ENCODE peak calls at places on chromosome X, in nine cellular contexts. C is adipocyte; L is frontal cortex; X is KBM-7; U is activated CD4-positive, CD25-positive, alpha-beta regulatory T cell treated with anti-CD3 and anti-CD28 coated beads, Interleukin-2, amount 50 U/mL, for 72 hours; J is body of pancreas; N is activated CD4-positive, alpha-beta T cell treated with anti-CD3 and anti-CD28 coated beads, Interleukin-2, amount 10 ng/mL, durations not matched to agents 7 days and 5 days; A is iris pigment epithelial cell; G is hypothalamus. D is an unnamed sample.

GRCh38 chrX:134632386-134632785 is 25.9 kb downstream of the PLAC1 start:
- DNase-seq in C (no peak), G (no peak), J (no peak), N (no peak), L (no peak), A (no peak), U (no peak), X (no peak), D (peak)

GRCh38 chrX:43958529-43958928 is 14.7 kb downstream of the NDP start:
- DNase-seq in U (no peak), J (peak), L (no peak), G (no peak), X (peak), A (peak), C (peak), N (peak), D (peak)

GRCh38 chrX:258291-259040 is 22.7 kb upstream of the PLCXD1 start:
- DNase-seq in A (no peak), G (no peak), U (no peak), C (no peak), X (no peak), N (no peak), J (no peak), L (no peak), D (no peak)

GRCh38 chrX:48996969-48997368 is 5.1 kb downstream of the GRIPAP1 start:
- DNase-seq in G (no peak), L (no peak), U (no peak), J (no peak), C (no peak), N (peak), X (peak), A (no peak), D (no peak)

GRCh38 chrX:44106864-44107263 is 133.7 kb upstream of the NDP start:
- DNase-seq in J (no peak), N (no peak), G (no peak), X (peak), L (no peak), A (no peak), C (no peak), U (no peak), D (no peak)

GRCh38 chrX:45771114-45771513 is 570.4 kb upstream of the DIPK2B start:
- DNase-seq in U (no peak), C (peak), J (no peak), X (no peak), N (no peak), A (peak), L (no peak), G (no peak), D (peak)

GRCh38 chrX:124239911-124240310 is 92.5 kb upstream of the TEX13D start:
- DNase-seq in J (no peak), U (no peak), L (no peak), G (no peak), N (peak), C (no peak), X (no peak), A (no peak), D (no peak)

GRCh38 chrX:68498044-68498507 is 775 bp upstream of the YIPF6 start:
- DNase-seq in L (no peak), X (no peak), G (no peak), U (no peak), A (peak), J (no peak), C (no peak), N (peak), D (no peak)

GRCh38 chrX:154600962-154601374 is 16.0 kb downstream of the CTAG1A start:
- DNase-seq in J (no peak), X (no peak), L (no peak), G (no peak), U (no peak), C (peak), N (no peak), A (peak), D (no peak)

GRCh38 chrX:38804481-38805293 is 3.4 kb downstream of the MID1IP1 start:
- DNase-seq in A (peak), N (peak), C (peak), J (peak), U (peak), X (peak), G (no peak), L (peak), D (peak)

GRCh38 chrX:152850465-152850864 is 19.6 kb downstream of the NSDHL start:
- DNase-seq in A (no peak), G (no peak), X (no peak), U (no peak), N (no peak), C (no peak), J (no peak), L (no peak), D (no peak)

GRCh38 chrX:81280148-81280547 is 78.2 kb downstream of the SH3BGRL start:
- DNase-seq in C (no peak), N (no peak), A (no peak), U (no peak), J (no peak), L (no peak), X (no peak), G (no peak), D (no peak)

GRCh38 chrX:20571611-20572010 is 304.9 kb upstream of the RPS6KA3 start:
- DNase-seq in U (no peak), G (no peak), L (no peak), C (peak), X (peak), N (no peak), J (no peak), A (no peak), D (peak)

GRCh38 chrX:109831326-109831985 is 98.4 kb upstream of the ACSL4 start:
- DNase-seq in L (no peak), C (no peak), J (no peak), U (no peak), N (no peak), G (no peak), X (no peak), A (no peak), D (no peak)

GRCh38 chrX:83008415-83008814 is 499.7 kb upstream of the POU3F4 start:
- DNase-seq in A (peak), X (peak), L (no peak), U (no peak), G (no peak), C (peak), J (no peak), N (no peak), D (peak)

GRCh38 chrX:71619193-71619592 is 882 bp upstream of the CXCR3 start:
- DNase-seq in A (no peak), X (peak), U (peak), C (no peak), N (peak), L (no peak), G (no peak), J (no peak), D (no peak)

GRCh38 chrX:151970661-151971060 is 3.8 kb downstream of the GABRE start:
- DNase-seq in J (peak), C (peak), L (no peak), N (no peak), X (no peak), U (no peak), G (no peak), A (peak), D (peak)

GRCh38 chrX:17788956-17789562 is 51.8 kb downstream of the SCML1 start:
- DNase-seq in G (no peak), N (no peak), X (no peak), U (no peak), J (no peak), C (no peak), A (no peak), L (no peak), D (no peak)

GRCh38 chrX:16699389-16699788 is 13.1 kb downstream of the CTPS2 start:
- DNase-seq in A (no peak), G (no peak), C (no peak), U (no peak), N (no peak), L (no peak), J (no peak), X (no peak), D (no peak)

GRCh38 chrX:1618689-1619088 is 3.8 kb downstream of the ASMT start:
- DNase-seq in L (no peak), J (no peak), N (no peak), G (no peak), C (no peak), A (no peak), X (peak), U (no peak), D (no peak)

GRCh38 chrX:30831082-30831481 is 58.0 kb downstream of the TAB3 start:
- DNase-seq in L (no peak), G (no peak), N (peak), A (no peak), C (no peak), J (no peak), X (no peak), U (no peak), D (no peak)

GRCh38 chrX:122982521-122982920 is 201.6 kb upstream of the GRIA3 start:
- DNase-seq in J (no peak), A (no peak), X (no peak), C (no peak), L (no peak), N (no peak), U (no peak), G (no peak), D (no peak)

GRCh38 chrX:36214924-36215323 is 295.4 kb downstream of the CFAP47 start:
- DNase-seq in L (no peak), C (no peak), U (no peak), A (no peak), G (no peak), X (no peak), N (no peak), J (no peak), D (no peak)

GRCh38 chrX:138865093-138865649 is 153.7 kb upstream of the FGF13 start:
- DNase-seq in X (no peak), N (no peak), U (no peak), J (no peak), A (no peak), C (no peak), L (no peak), G (no peak), D (no peak)

GRCh38 chrX:123967497-123967896 is 6.0 kb downstream of the STAG2 start:
- DNase-seq in J (no peak), C (no peak), G (no peak), L (no peak), N (no peak), U (no peak), X (no peak), A (no peak), D (no peak)

D was measured in fibroblast of pulmonary artery.